ENCODE peak calls at places on chromosomes 7 and 10, in four cellular contexts. One of them, this sample, is unnamed.

GRCh38 chr10:124213471-124213870 is 120.1 kb upstream of the CHST15 start:
- DNase-seq in GM19239: no peak
- DNase-seq in GM12865: no peak
- DNase-seq in CD4-positive, alpha-beta T cell: no peak
- DNase-seq in this sample: no peak

GRCh38 chr7:46015107-46015868 is 94.2 kb upstream of the IGFBP3 start:
- DNase-seq in GM12865: peak
- DNase-seq in GM19239: no peak
- DNase-seq in CD4-positive, alpha-beta T cell: no peak
- DNase-seq in this sample: no peak

GRCh38 chr7:132516042-132516840 is 60.0 kb downstream of the PLXNA4 start:
- DNase-seq in GM12865: no peak
- DNase-seq in CD4-positive, alpha-beta T cell: no peak
- DNase-seq in GM19239: no peak
- DNase-seq in this sample: no peak

GRCh38 chr10:119250641-119251314 is 43.4 kb downstream of the GRK5 start:
- DNase-seq in GM19239: no peak
- DNase-seq in GM12865: no peak
- DNase-seq in CD4-positive, alpha-beta T cell: no peak
- DNase-seq in this sample: no peak

GRCh38 chr7:100159099-100159623 is 638 bp upstream of the TRAPPC14 start:
- DNase-seq in CD4-positive, alpha-beta T cell: no peak
- DNase-seq in GM12865: no peak
- DNase-seq in GM19239: no peak
- DNase-seq in this sample: no peak

GRCh38 chr7:99392659-99393362 is 15.6 kb downstream of the PDAP1 start:
- DNase-seq in GM12865: peak
- DNase-seq in CD4-positive, alpha-beta T cell: peak
- DNase-seq in GM19239: no peak
- DNase-seq in this sample: no peak

GRCh38 chr10:105291571-105291970 is 650.5 kb downstream of the SORCS3 start:
- DNase-seq in GM12865: no peak
- DNase-seq in GM19239: no peak
- DNase-seq in CD4-positive, alpha-beta T cell: no peak
- DNase-seq in this sample: no peak

GRCh38 chr10:69232736-69233135 is 12.6 kb downstream of the HKDC1 start:
- DNase-seq in CD4-positive, alpha-beta T cell: peak
- DNase-seq in GM12865: no peak
- DNase-seq in GM19239: no peak
- DNase-seq in this sample: no peak

GRCh38 chr10:20841419-20841818 is 55.7 kb downstream of the NEBL start:
- DNase-seq in GM19239: no peak
- DNase-seq in CD4-positive, alpha-beta T cell: no peak
- DNase-seq in GM12865: no peak
- DNase-seq in this sample: no peak

This sample was measured in C1 segment of cervical spinal cord.